ENCODE peak calls at places on chromosome 21, in four cellular contexts. B, O, T and R are unnamed samples.

GRCh38 chr21:42405064-42406059 is 1.7 kb downstream of the UBASH3A start:
- DNase-seq in B (no peak), O (no peak), T (no peak), R (no peak)

GRCh38 chr21:39935716-39936115 is 68.5 kb downstream of the PCP4 start:
- DNase-seq in B (no peak), O (no peak), T (no peak), R (no peak)

GRCh38 chr21:20999567-21000169 is 1.5 kb downstream of the NCAM2 start:
- DNase-seq in B (peak), O (peak), T (no peak), R (no peak)

GRCh38 chr21:42583992-42584641 is 69.3 kb upstream of the PDE9A start:
- DNase-seq in B (no peak), O (no peak), T (no peak), R (no peak)

GRCh38 chr21:15752763-15753407 is 23.1 kb downstream of the USP25 start:
- DNase-seq in B (no peak), O (no peak), T (no peak), R (no peak)

GRCh38 chr21:31752352-31752751 is 20.4 kb upstream of the SCAF4 start:
- DNase-seq in B (peak), O (peak), T (no peak), R (no peak)

GRCh38 chr21:45990741-45991605 is 9.4 kb downstream of the COL6A1 start:
- DNase-seq in B (no peak), O (peak), T (peak), R (no peak)

GRCh38 chr21:40178726-40179125 is 311.5 kb downstream of the PCP4 start:
- DNase-seq in B (no peak), O (no peak), T (no peak), R (no peak)

GRCh38 chr21:35556536-35556935 is 503.8 kb downstream of the SETD4 start:
- DNase-seq in B (no peak), O (no peak), T (no peak), R (no peak)

GRCh38 chr21:46092811-46093667 is 4.9 kb upstream of the COL6A2 start:
- DNase-seq in B (no peak), O (no peak), T (peak), R (no peak)

GRCh38 chr21:30613836-30614235 is at the start of gene KRTAP6-1:
- DNase-seq in B (no peak), O (no peak), T (no peak), R (no peak)

GRCh38 chr21:35470522-35470921 is 421.4 kb upstream of the RUNX1 start:
- DNase-seq in B (no peak), O (peak), T (no peak), R (no peak)

GRCh38 chr21:25324666-25325065 is 282.6 kb downstream of the MRPL39 start:
- DNase-seq in B (no peak), O (no peak), T (no peak), R (no peak)

GRCh38 chr21:40291560-40291959 is 424.3 kb downstream of the PCP4 start:
- DNase-seq in B (no peak), O (no peak), T (no peak), R (no peak)

GRCh38 chr21:43688906-43689305 is 29.5 kb downstream of the RRP1B start:
- DNase-seq in B (no peak), O (no peak), T (no peak), R (no peak)

GRCh38 chr21:42233067-42233981 is 14.4 kb downstream of the ABCG1 start:
- DNase-seq in B (peak), O (peak), T (peak), R (peak)

DNA sequence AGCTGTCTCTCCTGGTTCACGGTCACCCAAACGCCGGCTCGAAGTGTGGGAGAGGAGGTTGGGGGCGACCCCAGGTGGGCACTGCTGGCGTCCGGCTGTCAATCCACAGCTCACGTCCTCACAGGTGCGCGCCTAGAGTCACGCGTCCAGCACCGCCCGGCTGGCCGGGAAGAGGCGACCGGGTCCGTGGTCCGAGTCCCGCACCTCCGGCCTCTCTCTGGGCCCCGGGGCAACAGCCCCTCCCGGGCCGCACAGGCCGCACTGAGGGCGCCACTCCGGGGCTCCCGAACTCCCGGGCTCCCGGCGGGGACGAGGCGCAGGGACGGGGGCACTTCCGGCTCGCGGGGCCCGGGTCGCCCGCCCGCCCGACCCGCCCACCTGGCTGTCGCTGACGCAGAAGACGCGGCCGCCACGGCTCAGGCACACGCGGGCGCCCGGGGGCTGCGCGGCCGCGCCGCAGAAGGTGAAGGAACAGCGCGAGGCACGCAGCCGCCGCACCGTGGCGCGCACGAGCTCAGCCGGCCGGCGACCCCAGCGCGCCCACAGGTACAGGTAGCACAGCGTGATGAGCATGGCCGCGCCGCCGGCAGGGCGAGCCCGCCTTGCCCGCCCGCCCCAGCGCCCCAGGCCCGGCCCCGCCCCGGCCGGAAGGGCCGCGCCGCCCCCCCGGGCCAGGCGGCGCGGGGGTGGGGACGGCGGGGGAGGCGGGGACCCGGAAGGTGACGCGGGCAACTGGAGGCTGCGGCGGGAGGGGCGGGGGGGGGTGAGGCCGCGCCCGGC is at the start of gene HLCS:
- DNase-seq in B (peak), O (peak), T (peak), R (peak)
- TF ChIP-seq POLR2A in B (peak), O (peak), T (peak), R (peak)

DNA sequence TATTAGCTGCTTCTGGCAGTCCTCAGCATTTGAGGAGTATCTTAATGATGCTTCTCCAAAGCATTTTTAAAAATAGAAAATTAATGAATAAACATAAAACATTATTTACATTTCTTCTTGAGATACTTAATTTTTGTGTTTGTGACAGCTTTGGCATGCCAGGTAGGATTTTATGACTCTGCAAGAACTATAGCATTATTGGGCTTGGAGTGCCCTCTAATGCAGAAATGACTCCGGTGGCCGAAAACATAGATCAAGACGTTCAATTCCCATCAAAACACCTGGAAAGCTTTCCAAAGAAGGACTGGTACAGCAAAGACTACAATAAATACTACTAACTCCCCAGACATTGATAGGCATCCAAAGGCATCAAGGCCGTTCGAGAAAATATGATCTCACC is 366.4 kb upstream of the CXADR start:
- DNase-seq in B (no peak), O (no peak), T (no peak), R (no peak)
- TF ChIP-seq CTCF in B (no peak), O (no peak), T (no peak), R (no peak)

DNA sequence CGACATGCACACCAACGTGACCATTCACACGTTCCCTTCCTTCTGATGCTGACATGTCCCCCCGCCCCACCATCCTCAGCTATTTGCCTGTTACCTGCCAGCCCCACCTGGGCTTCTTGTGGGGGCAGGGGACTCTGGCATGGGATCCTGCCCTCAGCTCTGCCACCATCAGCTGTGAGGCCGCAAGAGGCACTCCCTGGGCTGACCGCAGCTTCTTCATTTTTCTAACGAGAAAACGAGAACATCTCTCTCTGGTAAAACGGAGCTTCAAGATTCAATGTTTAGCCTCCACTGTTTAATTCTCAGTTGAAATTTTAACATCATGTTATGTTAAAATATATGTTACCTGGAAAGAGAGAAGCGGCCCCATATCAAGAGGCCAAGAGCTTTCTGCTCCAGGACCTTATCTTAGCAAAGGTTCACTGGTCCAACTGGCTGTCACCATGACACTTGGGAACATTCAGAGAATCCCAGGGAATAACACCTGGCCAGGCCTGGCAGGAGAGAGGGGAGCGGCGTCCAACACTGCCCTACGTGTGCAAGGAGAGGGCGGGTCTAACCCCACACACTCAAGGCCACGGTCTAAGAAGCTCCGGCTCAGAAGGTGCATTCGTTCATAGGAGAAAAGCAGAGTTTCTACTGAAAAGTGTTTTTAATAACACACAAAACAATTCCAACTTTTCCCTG is 51.3 kb downstream of the HLCS start:
- DNase-seq in B (no peak), O (no peak), T (no peak), R (no peak)
- TF ChIP-seq POLR2A in B (no peak), O (no peak), T (no peak), R (no peak)

DNA sequence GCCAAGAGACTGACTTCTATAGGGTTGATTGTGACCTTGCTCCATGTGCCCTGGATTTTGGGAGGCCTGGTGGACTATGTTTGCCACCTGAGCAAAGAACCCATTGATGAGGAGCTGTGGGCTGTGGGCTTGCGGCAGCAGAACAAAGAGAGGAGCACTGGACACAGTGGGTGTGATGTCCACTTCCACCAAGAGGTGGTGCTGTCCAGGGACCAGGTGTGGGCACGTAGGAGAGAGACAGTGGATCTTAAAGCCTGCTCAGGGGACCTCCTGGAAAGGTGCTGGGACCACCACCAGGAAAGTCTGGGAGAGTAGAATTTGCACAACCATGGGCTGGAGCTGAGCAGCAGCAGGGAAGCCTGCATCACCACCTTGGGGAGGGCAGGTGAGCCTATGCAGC is 106.7 kb upstream of the ETS2 start:
- DNase-seq in B (no peak), O (peak), T (no peak), R (no peak)
- TF ChIP-seq CTCF in B (no peak), O (peak), T (peak), R (no peak)

GRCh38 chr21:33286076-33286475 is 19.9 kb downstream of the IL10RB start:
- DNase-seq in B (no peak), O (no peak), T (no peak), R (no peak)
- TF ChIP-seq POLR2A in B (no peak), O (no peak), T (no peak), R (no peak)

GRCh38 chr21:18249542-18250152 is 5.0 kb downstream of the CHODL start:
- DNase-seq in B (no peak), O (no peak), T (no peak), R (no peak)
- TF ChIP-seq CTCF in B (no peak), O (no peak), T (no peak), R (no peak)